ENCODE peak calls at places on chromosomes 7 and 10, in five cellular contexts. E is coronary artery, P is psoas muscle, A is body of pancreas, R is stomach. J is an unnamed sample.

GRCh38 chr10:59006511-59007306 is 169.7 kb upstream of the PHYHIPL start:
- DNase-seq in E (no peak), P (peak), A (peak), R (no peak), J (no peak)

GRCh38 chr7:151174246-151175046 is 7.0 kb upstream of the GBX1 start:
- DNase-seq in E (peak), P (peak), A (no peak), R (peak), J (no peak)

GRCh38 chr10:91575044-91575610 is 57.7 kb downstream of the PPP1R3C start:
- DNase-seq in E (no peak), P (no peak), A (no peak), R (no peak), J (no peak)

GRCh38 chr7:40232242-40232929 is 97.6 kb downstream of the SUGCT start:
- DNase-seq in E (no peak), P (no peak), A (peak), R (no peak), J (no peak)

GRCh38 chr7:76108540-76109233 is 60.8 kb downstream of the MDH2 start:
- DNase-seq in E (no peak), P (no peak), A (peak), R (peak), J (peak)

GRCh38 chr10:10644317-10645111 is 373.2 kb upstream of the CELF2 start:
- DNase-seq in E (no peak), P (peak), A (no peak), R (no peak), J (no peak)

GRCh38 chr10:125662616-125663015 is 20.3 kb downstream of the TEX36 start:
- DNase-seq in E (no peak), P (no peak), A (no peak), R (no peak), J (no peak)

GRCh38 chr7:13442226-13442625 is 547.2 kb downstream of the ETV1 start:
- DNase-seq in E (no peak), P (no peak), A (no peak), R (no peak), J (no peak)

GRCh38 chr7:117072620-117073118 is 119.4 kb downstream of the ST7 start:
- DNase-seq in E (no peak), P (peak), A (peak), R (peak), J (no peak)

GRCh38 chr7:155277385-155277994 is 20.2 kb upstream of the INSIG1 start:
- DNase-seq in E (no peak), P (no peak), A (no peak), R (no peak), J (no peak)

GRCh38 chr7:158384746-158385145 is 202.9 kb downstream of the PTPRN2 start:
- DNase-seq in E (no peak), P (no peak), A (no peak), R (no peak), J (no peak)

GRCh38 chr7:584820-585219 is 65.2 kb upstream of the PDGFA start:
- DNase-seq in E (no peak), P (no peak), A (no peak), R (no peak), J (no peak)

GRCh38 chr10:103732339-103732738 is 123.0 kb downstream of the SH3PXD2A start:
- DNase-seq in E (no peak), P (no peak), A (peak), R (no peak), J (no peak)

GRCh38 chr10:43857206-43857952 is 208.7 kb upstream of the ZNF32 start:
- DNase-seq in E (peak), P (no peak), A (no peak), R (no peak), J (no peak)

GRCh38 chr10:13949844-13950542 is 363.2 kb downstream of the PRPF18 start:
- DNase-seq in E (no peak), P (no peak), A (no peak), R (no peak), J (no peak)

GRCh38 chr7:128672927-128673517 is 930 bp downstream of the GARIN1A start:
- DNase-seq in E (no peak), P (no peak), A (no peak), R (no peak), J (peak)

GRCh38 chr7:28517206-28517605 is 104.9 kb downstream of the CREB5 start:
- DNase-seq in E (no peak), P (no peak), A (no peak), R (no peak), J (no peak)

GRCh38 chr10:125060038-125060437 is 100.3 kb downstream of the CTBP2 start:
- DNase-seq in E (no peak), P (no peak), A (no peak), R (no peak), J (no peak)

GRCh38 chr7:1651031-1651446 is 19.0 kb upstream of the ELFN1 start:
- DNase-seq in E (no peak), P (no peak), A (no peak), R (no peak), J (no peak)

GRCh38 chr10:77496941-77497420 is 140.6 kb downstream of the KCNMA1 start:
- DNase-seq in E (no peak), P (no peak), A (no peak), R (no peak), J (no peak)

GRCh38 chr7:35038340-35038738 is 1.1 kb upstream of the DPY19L1 start:
- DNase-seq in E (no peak), P (no peak), A (no peak), R (no peak), J (no peak)

GRCh38 chr10:43648392-43649148 is at the start of gene ZNF32:
- DNase-seq in E (peak), P (peak), A (peak), R (peak), J (peak)

GRCh38 chr7:107667341-107667740 is 6.7 kb downstream of the SLC26A4 start:
- DNase-seq in E (no peak), P (no peak), A (no peak), R (no peak), J (no peak)

GRCh38 chr7:25382869-25383268 is 154.6 kb upstream of the NPVF start:
- DNase-seq in E (no peak), P (no peak), A (no peak), R (peak), J (no peak)

GRCh38 chr10:88156341-88156740 is 292.9 kb downstream of the PTEN start:
- DNase-seq in E (no peak), P (no peak), A (no peak), R (no peak), J (no peak)

GRCh38 chr7:109456116-109456515 is 886.4 kb downstream of the DNAJB9 start:
- DNase-seq in E (no peak), P (no peak), A (no peak), R (no peak), J (no peak)

GRCh38 chr7:148622887-148623585 is 32.5 kb downstream of the C7orf33 start:
- DNase-seq in E (no peak), P (no peak), A (no peak), R (no peak), J (no peak)

GRCh38 chr7:40058636-40059035 is 75.8 kb downstream of the MPLKIP start:
- DNase-seq in E (no peak), P (no peak), A (no peak), R (no peak), J (no peak)

GRCh38 chr10:77162697-77163096 is 474.9 kb downstream of the KCNMA1 start:
- DNase-seq in E (no peak), P (no peak), A (no peak), R (no peak), J (no peak)

GRCh38 chr10:15236340-15236739 is 67.8 kb upstream of the NMT2 start:
- DNase-seq in E (no peak), P (no peak), A (no peak), R (no peak), J (no peak)

GRCh38 chr10:21078410-21079329 is 181.6 kb upstream of the NEBL start:
- DNase-seq in E (no peak), P (peak), A (peak), R (peak), J (no peak)

DNA sequence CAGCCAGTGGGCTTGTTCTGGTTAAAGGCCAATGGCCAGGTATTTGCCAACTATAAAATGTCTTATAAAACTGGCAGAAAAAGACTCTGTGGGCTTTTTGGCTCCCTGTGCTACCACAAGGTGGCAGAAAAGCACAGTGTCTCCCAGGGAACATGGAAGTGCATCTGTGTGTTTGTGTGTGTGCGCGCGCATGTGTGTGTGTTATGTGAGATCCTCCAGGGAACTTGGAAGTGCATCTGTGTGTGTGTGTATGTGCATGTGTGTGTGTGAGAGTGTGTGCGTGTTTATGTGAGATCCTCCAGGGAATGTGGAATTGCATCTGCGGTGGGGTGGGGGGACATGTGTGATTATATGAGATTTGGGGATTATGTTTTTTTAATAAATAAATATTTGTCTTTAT is 30.2 kb upstream of the ABI1 start:
- DNase-seq in E (no peak), P (no peak), A (peak), R (peak), J (no peak)
- TF ChIP-seq CTCF in E (no peak), P (peak), A (peak), R (peak), J (no peak)

GRCh38 chr7:139106959-139107358 is 2.6 kb downstream of the ZC3HAV1 start:
- DNase-seq in E (no peak), P (no peak), A (no peak), R (no peak), J (no peak)
- H3K4me3 ChIP-seq in E (peak), P (peak), A (no peak), R (peak), J (no peak)

DNA sequence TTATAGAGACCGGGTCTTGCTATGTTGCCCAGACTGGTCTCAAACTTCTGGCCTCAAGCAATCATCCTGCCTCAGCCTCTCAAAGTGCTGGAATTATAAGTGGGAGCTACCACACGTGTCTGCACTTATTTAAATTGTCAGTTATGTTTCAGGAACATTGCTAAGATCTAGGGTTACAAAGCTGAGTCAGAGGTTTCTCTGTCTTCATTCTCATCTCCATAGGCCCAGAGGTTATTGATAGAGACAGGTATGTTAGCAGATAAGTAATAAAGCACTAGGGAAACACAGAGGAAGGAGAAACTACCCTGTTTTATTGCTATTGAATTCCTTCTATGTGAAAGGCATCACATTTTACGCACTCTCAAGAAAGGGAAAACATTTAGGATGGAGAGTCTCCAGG is 214.1 kb downstream of the REEP3 start:
- DNase-seq in E (no peak), P (no peak), A (no peak), R (no peak), J (no peak)
- TF ChIP-seq CTCF in E (no peak), P (no peak), A (no peak), R (no peak), J (no peak)

GRCh38 chr10:48672596-48673255 is 11.9 kb upstream of the WDFY4 start:
- DNase-seq in E (no peak), P (no peak), A (no peak), R (no peak), J (no peak)
- H3K4me3 ChIP-seq in E (no peak), P (no peak), A (no peak), R (no peak), J (no peak)